ENCODE peak calls at places on chromosomes 12 and 14, in six cellular contexts. W, X, G, F, I and Z are unnamed samples.
A peak's percentile ranks its signal among the peaks of the same experiment; 100 is the strongest.

GRCh38 chr14:48584031-48584430 is 908.6 kb upstream of the MDGA2 start:
- DNase-seq in F (no peak), G (no peak), X (no peak), I (no peak), W (no peak), Z (peak; percentile 1)

GRCh38 chr12:132014092-132014914 is 64.6 kb downstream of the EP400 start:
- DNase-seq in F (no peak), I (no peak), G (no peak), X (no peak), W (no peak), Z (no peak)

GRCh38 chr12:40691913-40692616 is at the start of gene CNTN1:
- DNase-seq in X (peak; percentile 27), G (no peak), W (no peak), I (peak; percentile 69), F (no peak), Z (peak; percentile 30)

GRCh38 chr14:70856851-70857498 is 47.7 kb upstream of the MAP3K9 start:
- DNase-seq in I (no peak), F (no peak), G (no peak), W (no peak), X (peak; percentile 56), Z (no peak)

GRCh38 chr12:112833939-112834338 is 42.4 kb downstream of the RPH3A start:
- DNase-seq in I (no peak), W (no peak), F (no peak), G (no peak), X (no peak), Z (no peak)

GRCh38 chr14:103889313-103890051 is 38.8 kb upstream of the TDRD9 start:
- DNase-seq in X (peak; percentile 44), I (no peak), F (no peak), W (no peak), G (no peak), Z (no peak)

GRCh38 chr12:120961604-120962486 is 16.5 kb upstream of the HNF1A start:
- DNase-seq in F (peak; percentile 43), W (no peak), I (no peak), G (no peak), X (no peak), Z (no peak)

GRCh38 chr12:113144771-113145170 is 4.8 kb upstream of the CFAP73 start:
- DNase-seq in I (no peak), W (no peak), F (no peak), X (no peak), G (no peak), Z (no peak)

GRCh38 chr14:32940066-32940651 is 1.5 kb downstream of the NPAS3 start:
- DNase-seq in W (no peak), G (no peak), F (no peak), X (peak; percentile 29), I (no peak), Z (no peak)

GRCh38 chr12:40907115-40907521 is 214.9 kb downstream of the CNTN1 start:
- DNase-seq in F (no peak), X (no peak), G (no peak), W (no peak), I (no peak), Z (peak; percentile 55)

GRCh38 chr12:28027328-28027727 is 54.8 kb upstream of the PTHLH start:
- DNase-seq in G (no peak), I (no peak), F (no peak), X (peak; percentile 39), W (no peak), Z (no peak)

GRCh38 chr12:106137456-106138278 is 1.1 kb downstream of the NUAK1 start:
- DNase-seq in I (no peak), W (no peak), G (no peak), F (no peak), X (peak; percentile 18), Z (no peak)

GRCh38 chr14:104939666-104940410 is 15.2 kb downstream of the PLD4 start:
- DNase-seq in F (no peak), W (no peak), I (peak; percentile 46), X (no peak), G (no peak), Z (no peak)

GRCh38 chr12:122870163-122870842 is 25.6 kb downstream of the VPS37B start:
- DNase-seq in W (no peak), X (no peak), F (no peak), I (no peak), G (no peak), Z (no peak)

GRCh38 chr12:65965358-65965757 is 141.1 kb downstream of the HMGA2 start:
- DNase-seq in W (no peak), F (no peak), X (no peak), G (no peak), I (no peak), Z (no peak)

GRCh38 chr12:65968889-65969509 is 144.7 kb downstream of the HMGA2 start:
- DNase-seq in I (no peak), X (no peak), F (no peak), G (no peak), W (no peak), Z (no peak)

GRCh38 chr12:132502149-132502881 is 12.4 kb downstream of the FBRSL1 start:
- DNase-seq in W (peak; percentile 29), X (no peak), F (no peak), I (no peak), G (no peak), Z (no peak)

GRCh38 chr14:104388631-104389325 is 190.8 kb upstream of the C14orf180 start:
- DNase-seq in X (no peak), I (peak; percentile 35), F (peak; percentile 10), W (no peak), G (no peak), Z (no peak)

GRCh38 chr12:90028620-90029051 is 320.0 kb upstream of the ATP2B1 start:
- DNase-seq in X (no peak), W (no peak), I (no peak), G (no peak), F (no peak), Z (no peak)

GRCh38 chr14:21868442-21869046 is 194.9 kb upstream of the OR4E1 start:
- DNase-seq in I (no peak), W (peak; percentile 69), X (peak; percentile 65), F (no peak), G (peak; percentile 64), Z (peak; percentile 50)

GRCh38 chr14:102914474-102915291 is 7.8 kb upstream of the AMN start:
- DNase-seq in G (no peak), X (no peak), I (no peak), W (peak; percentile 58), F (no peak), Z (no peak)

GRCh38 chr12:116076399-116076798 is 201.1 kb downstream of the MED13L start:
- DNase-seq in G (no peak), X (no peak), I (no peak), F (no peak), W (no peak), Z (no peak)

DNA sequence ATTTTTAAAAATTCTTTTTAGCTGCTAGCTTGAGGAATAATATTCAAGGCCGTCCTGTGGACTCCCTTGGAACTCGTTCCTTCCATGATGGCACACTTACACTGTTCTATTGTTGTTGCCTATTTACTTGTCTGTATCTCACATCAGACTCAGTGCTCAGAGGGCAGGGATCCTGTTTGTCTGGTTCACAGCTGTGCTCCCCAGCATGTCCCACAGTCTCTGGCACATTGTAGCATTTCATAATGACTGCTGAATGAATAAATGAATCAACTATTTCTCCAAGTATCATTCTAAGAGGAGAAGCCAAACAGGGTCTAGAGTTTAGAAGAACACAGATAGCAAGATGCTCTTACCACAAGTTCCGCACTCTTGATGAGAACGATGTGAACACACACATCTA is 48.0 kb downstream of the NTN4 start:
- DNase-seq in X (no peak), I (no peak), F (no peak), W (no peak), G (no peak), Z (no peak)
- H3K4me3 ChIP-seq in X (no peak overlapping the region), I (no peak overlapping the region), F (no peak overlapping the region), W (no peak overlapping the region), G (no peak overlapping the region), Z (no peak overlapping the region)

DNA sequence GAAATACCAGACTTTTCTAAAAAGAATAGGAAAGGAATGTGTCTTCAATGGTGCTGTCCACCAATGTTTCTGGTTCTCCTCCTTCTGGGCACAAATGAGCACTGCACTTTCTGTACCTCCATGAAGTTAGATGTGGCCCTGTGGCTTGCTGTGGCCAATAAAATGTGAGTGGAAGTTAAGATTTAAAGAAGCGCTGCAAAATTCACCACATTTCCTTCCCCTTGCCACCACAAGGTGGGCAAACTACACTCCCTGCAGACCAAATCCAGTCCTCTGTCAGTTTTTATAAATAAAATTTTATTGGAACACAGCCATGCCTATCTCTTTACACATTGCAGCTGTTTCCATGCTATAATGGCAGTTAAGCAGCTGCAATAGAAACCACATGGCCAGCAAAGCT is 141.4 kb upstream of the TMPO start:
- DNase-seq in G (no peak), W (peak; percentile 25), F (no peak), I (no peak), X (peak; percentile 15), Z (no peak)
- H3K4me3 ChIP-seq in G (no peak overlapping the region), W (no peak overlapping the region), F (no peak overlapping the region), I (no peak overlapping the region), X (no peak overlapping the region), Z (no peak overlapping the region)

GRCh38 chr14:75077794-75078193 is 8.4 kb downstream of the ZC2HC1C start:
- DNase-seq in F (no peak), G (no peak), X (no peak), W (no peak), I (no peak), Z (no peak)
- H3K4me3 ChIP-seq in F (no peak overlapping the region), G (no peak overlapping the region), X (no peak overlapping the region), W (no peak overlapping the region), I (no peak overlapping the region), Z (no peak overlapping the region)

GRCh38 chr12:130481392-130481879 is 143.7 kb downstream of the PIWIL1 start:
- DNase-seq in G (no peak), F (no peak), W (no peak), I (no peak), X (no peak), Z (peak; percentile 46)
- H3K4me3 ChIP-seq in G (no peak overlapping the region), F (no peak overlapping the region), W (no peak overlapping the region), I (no peak overlapping the region), X (no peak overlapping the region), Z (no peak overlapping the region)